ENCODE peak calls at places on chromosome 12, in ten cellular contexts. P is Peyer's patch, I is body of pancreas, A is esophagus squamous epithelium, K is lower leg skin, E is tibial nerve, C is stomach, R is HCT116, B is adrenal gland, M is uterus. G is an unnamed sample.

GRCh38 chr12:252634-253033 is 10.0 kb downstream of the SLC6A13 start:
- DNase-seq in P (no peak), I (no peak), A (no peak), K (peak), E (no peak), C (no peak), R (no peak), B (no peak), M (no peak), G (no peak)

GRCh38 chr12:4648099-4648498 is 752 bp downstream of the AKAP3 start:
- DNase-seq in P (no peak), I (no peak), A (no peak), K (no peak), E (no peak), C (no peak), R (no peak), B (no peak), M (no peak), G (no peak)

GRCh38 chr12:67457799-67458680 is 188.9 kb downstream of the CAND1 start:
- DNase-seq in P (no peak), I (no peak), A (no peak), K (no peak), E (peak), C (no peak), R (no peak), B (no peak), M (no peak), G (no peak)

GRCh38 chr12:132710062-132710421 is 600 bp upstream of the PGAM5 start:
- DNase-seq in P (no peak), I (peak), A (no peak), K (peak), E (no peak), C (no peak), R (no peak), B (no peak), M (no peak), G (no peak)

GRCh38 chr12:45895961-45896360 is 94.4 kb downstream of the SCAF11 start:
- DNase-seq in P (no peak), I (no peak), A (no peak), K (no peak), E (no peak), C (no peak), R (no peak), B (no peak), M (no peak), G (no peak)

GRCh38 chr12:77294016-77294415 is 228.6 kb upstream of the E2F7 start:
- DNase-seq in P (no peak), I (no peak), A (no peak), K (no peak), E (no peak), C (no peak), R (no peak), B (no peak), M (no peak), G (no peak)

GRCh38 chr12:885701-886100 is 63.8 kb downstream of the RAD52 start:
- DNase-seq in P (no peak), I (no peak), A (no peak), K (no peak), E (no peak), C (no peak), R (no peak), B (no peak), M (no peak), G (no peak)

GRCh38 chr12:114649585-114649984 is 34.4 kb downstream of the TBX3 start:
- DNase-seq in P (no peak), I (no peak), A (no peak), K (no peak), E (no peak), C (no peak), R (no peak), B (no peak), M (no peak), G (no peak)

GRCh38 chr12:13882176-13882575 is 99.2 kb downstream of the GRIN2B start:
- DNase-seq in P (no peak), I (no peak), A (no peak), K (no peak), E (no peak), C (no peak), R (no peak), B (no peak), M (no peak), G (no peak)

GRCh38 chr12:3107071-3107583 is 29.9 kb downstream of the TSPAN9 start:
- DNase-seq in P (no peak), I (no peak), A (no peak), K (no peak), E (no peak), C (no peak), R (no peak), B (peak), M (peak), G (no peak)

GRCh38 chr12:125856899-125857298 is 791.7 kb downstream of the AACS start:
- DNase-seq in P (no peak), I (no peak), A (no peak), K (no peak), E (no peak), C (no peak), R (no peak), B (no peak), M (no peak), G (no peak)

GRCh38 chr12:69070319-69071090 is 137.5 kb upstream of the CPM start:
- DNase-seq in P (peak), I (peak), A (no peak), K (peak), E (peak), C (peak), R (peak), B (peak), M (peak), G (peak)

GRCh38 chr12:78359530-78359929 is 505.0 kb upstream of the SYT1 start:
- DNase-seq in P (no peak), I (no peak), A (no peak), K (no peak), E (no peak), C (no peak), R (no peak), B (peak), M (peak), G (peak)

GRCh38 chr12:65164774-65165173 is 4.6 kb upstream of the LEMD3 start:
- DNase-seq in P (no peak), I (no peak), A (no peak), K (no peak), E (no peak), C (no peak), R (no peak), B (no peak), M (no peak), G (no peak)

GRCh38 chr12:53097564-53098353 is at the start of gene IGFBP6:
- DNase-seq in P (peak), I (peak), A (no peak), K (peak), E (peak), C (peak), R (no peak), B (peak), M (peak), G (peak)

GRCh38 chr12:68792952-68793351 is 15.0 kb upstream of the MDM2 start:
- DNase-seq in P (no peak), I (no peak), A (no peak), K (peak), E (no peak), C (no peak), R (peak), B (no peak), M (no peak), G (peak)

GRCh38 chr12:32208355-32208754 is 101.7 kb downstream of the BICD1 start:
- DNase-seq in P (no peak), I (no peak), A (no peak), K (no peak), E (no peak), C (no peak), R (no peak), B (no peak), M (no peak), G (no peak)

GRCh38 chr12:113005759-113006158 is 27.4 kb downstream of the OAS2 start:
- DNase-seq in P (peak), I (no peak), A (no peak), K (no peak), E (no peak), C (no peak), R (peak), B (no peak), M (no peak), G (no peak)

GRCh38 chr12:85720308-85721033 is 115.7 kb downstream of the RASSF9 start:
- DNase-seq in P (no peak), I (no peak), A (no peak), K (no peak), E (no peak), C (no peak), R (no peak), B (no peak), M (no peak), G (no peak)

GRCh38 chr12:45336762-45337596 is 121.1 kb downstream of the ANO6 start:
- DNase-seq in P (no peak), I (no peak), A (no peak), K (no peak), E (no peak), C (no peak), R (no peak), B (no peak), M (no peak), G (no peak)

GRCh38 chr12:76740501-76740900 is 23.4 kb upstream of the ZDHHC17 start:
- DNase-seq in P (no peak), I (no peak), A (no peak), K (no peak), E (no peak), C (no peak), R (no peak), B (no peak), M (no peak), G (no peak)

GRCh38 chr12:6193853-6194815 is 6.1 kb upstream of the CD9 start:
- DNase-seq in P (peak), I (no peak), A (no peak), K (peak), E (no peak), C (peak), R (no peak), B (no peak), M (no peak), G (peak)

GRCh38 chr12:13080276-13080675 is 23.2 kb downstream of the GSG1 start:
- DNase-seq in P (no peak), I (no peak), A (no peak), K (no peak), E (no peak), C (no peak), R (no peak), B (no peak), M (no peak), G (no peak)

GRCh38 chr12:48988030-48988649 is 10.0 kb downstream of the WNT1 start:
- DNase-seq in P (peak), I (peak), A (no peak), K (peak), E (peak), C (peak), R (no peak), B (peak), M (no peak), G (peak)

GRCh38 chr12:75831413-75831812 is 200.2 kb downstream of the PHLDA1 start:
- DNase-seq in P (no peak), I (no peak), A (no peak), K (no peak), E (no peak), C (no peak), R (no peak), B (no peak), M (no peak), G (no peak)

GRCh38 chr12:69008510-69008909 is 75.5 kb upstream of the CPM start:
- DNase-seq in P (no peak), I (no peak), A (no peak), K (no peak), E (no peak), C (no peak), R (no peak), B (no peak), M (no peak), G (no peak)

GRCh38 chr12:28963554-28963953 is 185.5 kb upstream of the FAR2 start:
- DNase-seq in P (no peak), I (no peak), A (no peak), K (no peak), E (no peak), C (no peak), R (peak), B (no peak), M (no peak), G (no peak)

GRCh38 chr12:126384029-126384564 is 1318.9 kb downstream of the AACS start:
- DNase-seq in P (no peak), I (peak), A (no peak), K (no peak), E (no peak), C (no peak), R (no peak), B (no peak), M (no peak), G (no peak)

GRCh38 chr12:25313591-25313990 is 62.9 kb upstream of the KRAS start:
- DNase-seq in P (no peak), I (no peak), A (no peak), K (no peak), E (no peak), C (no peak), R (no peak), B (no peak), M (no peak), G (no peak)

GRCh38 chr12:25307818-25308217 is 57.1 kb upstream of the KRAS start:
- DNase-seq in P (no peak), I (no peak), A (no peak), K (no peak), E (no peak), C (no peak), R (no peak), B (no peak), M (no peak), G (no peak)

GRCh38 chr12:25311501-25311900 is 60.8 kb upstream of the KRAS start:
- DNase-seq in P (no peak), I (no peak), A (no peak), K (no peak), E (no peak), C (no peak), R (no peak), B (no peak), M (no peak), G (no peak)

GRCh38 chr12:25308761-25309160 is 58.0 kb upstream of the KRAS start:
- DNase-seq in P (no peak), I (no peak), A (no peak), K (no peak), E (no peak), C (no peak), R (no peak), B (no peak), M (no peak), G (no peak)
- TF ChIP-seq POLR2A in P (no peak), I (no peak), A (no peak), K (no peak), E (no peak), C (no peak), R (no peak), B (no peak), M (no peak), G (no peak)

DNA sequence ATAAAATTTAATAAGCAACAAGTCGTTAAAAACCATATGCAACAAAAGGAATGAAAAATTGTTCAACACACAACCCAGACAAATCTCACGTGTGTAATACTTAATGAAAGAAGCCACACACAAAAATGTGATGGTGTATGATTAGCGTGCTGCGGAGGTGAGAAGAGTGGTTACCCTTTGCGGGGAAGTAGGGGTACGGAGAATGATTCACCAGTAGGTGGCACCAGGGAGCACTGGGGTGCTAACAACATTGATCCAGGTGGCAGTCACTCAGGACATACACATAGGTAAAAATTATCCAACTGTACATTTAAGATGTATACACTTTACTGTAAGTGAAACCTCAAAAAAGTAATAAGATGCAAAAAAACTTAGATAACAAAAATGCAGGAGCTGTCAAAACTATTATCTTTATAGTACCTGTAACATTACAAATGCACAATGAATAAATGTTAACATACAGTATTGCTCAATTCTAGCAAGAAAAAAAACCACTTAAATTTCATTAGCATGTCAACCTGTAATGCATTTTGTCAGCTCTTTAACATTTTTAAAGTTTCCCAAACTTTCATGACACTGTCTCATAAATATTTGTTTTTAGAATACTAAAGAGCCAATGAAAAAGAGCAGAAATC is 46.8 kb downstream of the TMCC3 start:
- DNase-seq in P (peak), I (peak), A (no peak), K (no peak), E (peak), C (peak), R (peak), B (peak), M (no peak), G (peak)
- TF ChIP-seq CTCF in P (peak), I (peak), A (peak), K (no peak), E (peak), C (peak), R (peak), B (peak), M (no peak), G (peak)

GRCh38 chr12:96445743-96446655 is 43.4 kb upstream of the CFAP54 start:
- DNase-seq in P (peak), I (no peak), A (no peak), K (no peak), E (no peak), C (no peak), R (no peak), B (no peak), M (no peak), G (peak)
- TF ChIP-seq POLR2A in P (peak), I (no peak), A (no peak), K (no peak), E (no peak), C (no peak), R (no peak), B (no peak), M (no peak), G (no peak)

GRCh38 chr12:56117778-56118687 is at the start of gene ZC3H10:
- DNase-seq in P (peak), I (peak), A (peak), K (peak), E (peak), C (peak), R (peak), B (peak), M (peak), G (peak)
- TF ChIP-seq CTCF in P (peak), I (peak), A (peak), K (no peak), E (peak), C (peak), R (no peak), B (peak), M (peak), G (peak)

GRCh38 chr12:102917026-102917787 is at the start of gene PAH:
- DNase-seq in P (peak), I (peak), A (no peak), K (peak), E (no peak), C (peak), R (no peak), B (peak), M (no peak), G (peak)
- TF ChIP-seq POLR2A in P (no peak), I (peak), A (no peak), K (no peak), E (no peak), C (no peak), R (no peak), B (no peak), M (no peak), G (no peak)

GRCh38 chr12:127964717-127965116 is 302.3 kb upstream of the TMEM132C start:
- DNase-seq in P (no peak), I (no peak), A (no peak), K (no peak), E (no peak), C (no peak), R (no peak), B (no peak), M (no peak), G (no peak)
- TF ChIP-seq CTCF in P (no peak), I (no peak), A (no peak), K (no peak), E (no peak), C (no peak), R (no peak), B (no peak), M (no peak), G (peak)

GRCh38 chr12:55942577-55943136 is 11.7 kb downstream of the DGKA start:
- DNase-seq in P (no peak), I (no peak), A (no peak), K (no peak), E (no peak), C (no peak), R (no peak), B (no peak), M (no peak), G (no peak)

GRCh38 chr12:55937956-55938355 is 7.0 kb downstream of the DGKA start:
- DNase-seq in P (no peak), I (no peak), A (no peak), K (peak), E (no peak), C (no peak), R (no peak), B (no peak), M (no peak), G (no peak)

GRCh38 chr12:55938826-55939501 is 8.0 kb downstream of the DGKA start:
- DNase-seq in P (no peak), I (no peak), A (no peak), K (no peak), E (no peak), C (no peak), R (no peak), B (no peak), M (no peak), G (no peak)

GRCh38 chr12:55942055-55942454 is 11.1 kb downstream of the DGKA start:
- DNase-seq in P (no peak), I (no peak), A (no peak), K (no peak), E (no peak), C (no peak), R (no peak), B (no peak), M (no peak), G (no peak)

DNA sequence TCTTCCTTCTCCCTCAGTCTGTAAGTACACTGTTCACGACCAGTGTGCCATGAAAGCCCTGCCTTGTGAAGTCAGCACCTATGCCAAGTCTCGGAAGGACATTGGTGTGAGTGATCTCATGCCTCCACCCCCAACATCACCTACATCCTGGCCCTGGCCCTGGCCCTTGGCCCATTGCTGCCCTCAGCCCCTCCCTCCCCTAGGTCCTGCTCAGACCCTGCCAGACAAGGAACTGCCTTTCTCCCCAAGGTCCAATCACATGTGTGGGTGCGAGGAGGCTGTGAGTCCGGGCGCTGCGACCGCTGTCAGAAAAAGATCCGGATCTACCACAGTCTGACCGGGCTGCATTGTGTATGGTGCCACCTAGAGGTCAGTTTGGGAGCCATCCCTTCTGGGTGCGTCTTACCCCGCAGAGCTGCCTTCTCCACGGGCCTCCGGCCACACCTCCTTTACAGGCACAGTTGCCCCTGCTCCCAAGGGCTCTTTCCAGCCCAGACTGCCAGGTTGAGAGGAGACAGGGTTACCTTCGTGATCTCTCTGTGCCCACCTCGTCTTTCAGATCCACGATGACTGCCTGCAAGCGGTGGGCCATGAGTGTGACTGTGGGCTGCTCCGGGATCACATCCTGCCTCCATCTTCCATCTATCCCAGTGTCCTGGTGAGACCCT is 9.2 kb downstream of the DGKA start:
- DNase-seq in P (peak), I (peak), A (no peak), K (peak), E (peak), C (peak), R (peak), B (peak), M (peak), G (peak)
- TF ChIP-seq POLR2A in P (no peak), I (peak), A (no peak), K (no peak), E (no peak), C (no peak), R (no peak), B (no peak), M (no peak), G (no peak)

DNA sequence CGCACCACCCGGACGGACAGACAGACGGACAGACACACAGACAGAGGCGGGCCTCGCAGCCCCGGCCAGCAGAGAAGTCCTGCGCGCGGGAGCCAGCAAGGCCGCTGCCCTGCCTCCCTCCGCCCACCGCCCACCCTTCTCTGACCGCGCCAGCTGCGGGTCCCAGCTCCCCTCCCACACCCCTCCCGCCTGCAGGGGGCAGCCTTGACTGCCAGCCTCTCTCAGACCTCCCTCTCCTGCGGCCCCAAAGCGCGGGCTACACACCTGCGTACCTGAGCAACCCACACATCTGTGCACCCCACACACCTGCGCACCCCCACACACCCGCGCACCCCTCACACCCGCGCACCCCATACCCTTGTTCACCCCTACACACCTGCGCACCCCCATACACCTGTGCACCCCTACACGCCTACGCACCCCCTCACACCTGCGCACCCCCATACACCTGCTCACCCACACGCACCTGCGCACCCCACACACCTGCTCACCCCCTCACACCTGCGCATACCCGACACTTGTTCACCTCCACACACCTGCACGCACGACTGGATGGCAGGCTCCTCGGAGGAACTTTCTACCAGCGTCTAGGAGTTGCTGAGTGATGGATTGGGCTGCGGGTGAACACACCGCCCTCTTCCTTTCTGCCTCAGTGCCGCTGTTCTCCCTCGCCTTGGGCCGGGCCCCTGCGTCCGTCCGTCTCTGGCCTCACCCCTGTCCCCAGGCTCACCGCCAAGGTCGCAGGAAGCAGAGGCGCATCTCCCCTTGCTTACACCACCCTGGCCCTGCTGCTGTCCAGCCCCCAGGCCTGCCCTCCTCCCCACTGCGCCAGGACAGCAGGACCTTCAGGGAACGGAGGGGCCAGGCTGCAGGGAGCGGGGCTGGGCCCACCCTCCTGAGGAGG is 20.8 kb upstream of the TMEM106C start:
- DNase-seq in P (peak), I (peak), A (no peak), K (peak), E (no peak), C (peak), R (no peak), B (no peak), M (no peak), G (no peak)
- TF ChIP-seq CTCF in P (no peak), I (peak), A (no peak), K (no peak), E (no peak), C (no peak), R (no peak), B (no peak), M (no peak), G (no peak)

G was measured in transverse colon.